ENCODE peak calls at places on chromosomes 6 and 20, in seven cellular contexts. U is A549, P is T-helper 17 cell, Y is iris pigment epithelial cell, J is M059J, N is ELR, M is AG20443. E is an unnamed sample.

GRCh38 chr6:165091121-165091785 is 218.2 kb downstream of the C6orf118 start:
- DNase-seq in U (no peak), P (no peak), Y (no peak), J (peak; percentile 61), N (no peak), M (no peak), E (no peak)

GRCh38 chr6:157814883-157815282 is 8.2 kb upstream of the SNX9 start:
- DNase-seq in U (no peak), P (no peak), Y (no peak), J (no peak), N (no peak), M (no peak), E (no peak)

GRCh38 chr20:49853640-49854039 is 41.0 kb downstream of the SLC9A8 start:
- DNase-seq in U (no peak), P (no peak), Y (peak; percentile 97), J (peak; percentile 97), N (peak; percentile 85), M (peak; percentile 40), E (no peak)

GRCh38 chr6:170221753-170222400 is 69.0 kb downstream of the DLL1 start:
- DNase-seq in U (no peak), P (no peak), Y (no peak), J (no peak), N (no peak), M (no peak), E (no peak)

GRCh38 chr20:32796383-32797159 is 23.2 kb upstream of the MAPRE1 start:
- DNase-seq in U (no peak), P (no peak), Y (no peak), J (no peak), N (no peak), M (no peak), E (no peak)

GRCh38 chr6:3214898-3215297 is 12.6 kb downstream of the TUBB2B start:
- DNase-seq in U (no peak), P (no peak), Y (peak; percentile 55), J (no peak), N (no peak), M (no peak), E (no peak)

GRCh38 chr6:48290595-48290994 is 179.6 kb upstream of the PTCHD4 start:
- DNase-seq in U (no peak), P (no peak), Y (no peak), J (no peak), N (no peak), M (no peak), E (no peak)

GRCh38 chr6:92777146-92777740 is 642.1 kb downstream of the EPHA7 start:
- DNase-seq in U (no peak), P (no peak), Y (peak; percentile 18), J (no peak), N (no peak), M (no peak), E (no peak)

GRCh38 chr20:3781153-3781910 is at the start of gene SPEF1:
- DNase-seq in U (peak; percentile 100), P (no peak), Y (peak; percentile 85), J (peak; percentile 100), N (peak; percentile 96), M (peak; percentile 94), E (peak; percentile 65)

GRCh38 chr20:24817351-24817750 is 131.7 kb upstream of the CST7 start:
- DNase-seq in U (no peak), P (no peak), Y (no peak), J (no peak), N (no peak), M (no peak), E (no peak)

GRCh38 chr20:4925842-4926530 is 75.3 kb downstream of the SLC23A2 start:
- DNase-seq in U (no peak), P (no peak), Y (peak; percentile 87), J (peak; percentile 86), N (peak; percentile 60), M (peak; percentile 51), E (no peak)

GRCh38 chr6:42727084-42727601 is 4.7 kb upstream of the PRPH2 start:
- DNase-seq in U (no peak), P (no peak), Y (peak; percentile 24), J (no peak), N (peak; percentile 25), M (peak; percentile 39), E (no peak)

GRCh38 chr6:120869397-120869796 is 464.9 kb downstream of the TBC1D32 start:
- DNase-seq in U (no peak), P (no peak), Y (peak; percentile 6), J (peak; percentile 0), N (no peak), M (no peak), E (no peak)

GRCh38 chr6:69866351-69867074 is at the start of gene COL19A1:
- DNase-seq in U (no peak), P (no peak), Y (no peak), J (peak; percentile 4), N (peak; percentile 6), M (peak; percentile 11), E (peak; percentile 49)

GRCh38 chr6:156563710-156564109 is 213.5 kb upstream of the ARID1B start:
- DNase-seq in U (no peak), P (no peak), Y (no peak), J (no peak), N (no peak), M (no peak), E (no peak)

GRCh38 chr6:154615483-154616025 is 105.1 kb upstream of the CNKSR3 start:
- DNase-seq in U (peak; percentile 85), P (no peak), Y (peak; percentile 50), J (peak; percentile 95), N (no peak), M (peak; percentile 82), E (no peak)

GRCh38 chr6:170522565-170523183 is 30.4 kb downstream of the PSMB1 start:
- DNase-seq in U (no peak), P (no peak), Y (peak; percentile 45), J (peak; percentile 17), N (peak; percentile 32), M (peak; percentile 34), E (no peak)

GRCh38 chr20:23207826-23208555 is 121.9 kb upstream of the CD93 start:
- DNase-seq in U (no peak), P (no peak), Y (no peak), J (no peak), N (no peak), M (no peak), E (no peak)

GRCh38 chr6:169292340-169293124 is 38.9 kb upstream of the THBS2 start:
- DNase-seq in U (peak; percentile 70), P (no peak), Y (peak; percentile 99), J (peak; percentile 92), N (peak; percentile 92), M (peak; percentile 81), E (no peak)

GRCh38 chr6:30981942-30982772 is 1.4 kb upstream of the MUC21 start:
- DNase-seq in U (no peak), P (no peak), Y (peak; percentile 88), J (peak; percentile 90), N (peak; percentile 43), M (peak; percentile 71), E (no peak)